ENCODE peak calls at places on chromosomes 1 and 21, in five cellular contexts. R is stomach, N is H9, G is uterus, M is ovary. D is an unnamed sample.

GRCh38 chr1:119554188-119554587 is 47.2 kb downstream of the HSD3B1 start:
- DNase-seq in R (peak; percentile 59), N (no peak), G (no peak), M (peak; percentile 55), D (peak; percentile 30)

GRCh38 chr1:9149837-9150581 is 21.1 kb upstream of the GPR157 start:
- DNase-seq in R (no peak), N (no peak), G (no peak), M (no peak), D (no peak)

GRCh38 chr1:196873385-196873784 is 14.5 kb upstream of the CFHR4 start:
- DNase-seq in R (no peak), N (no peak), G (no peak), M (no peak), D (no peak)

GRCh38 chr1:117045644-117046043 is 14.5 kb upstream of the TTF2 start:
- DNase-seq in R (no peak), N (no peak), G (no peak), M (no peak), D (no peak)

GRCh38 chr1:94270801-94271203 is 33.4 kb upstream of the ARHGAP29 start:
- DNase-seq in R (no peak), N (no peak), G (no peak), M (no peak), D (peak; percentile 92)

GRCh38 chr1:164683235-164683634 is 124.3 kb downstream of the PBX1 start:
- DNase-seq in R (no peak), N (no peak), G (no peak), M (no peak), D (peak; percentile 83)

GRCh38 chr1:41481109-41481775 is 3.2 kb downstream of the EDN2 start:
- DNase-seq in R (no peak), N (no peak), G (no peak), M (no peak), D (no peak)

GRCh38 chr1:198623920-198624647 is 14.8 kb upstream of the PTPRC start:
- DNase-seq in R (no peak), N (no peak), G (no peak), M (no peak), D (no peak)

GRCh38 chr21:41665766-41666595 is 100.9 kb downstream of the RIPK4 start:
- DNase-seq in R (no peak), N (no peak), G (no peak), M (no peak), D (no peak)

GRCh38 chr1:164504699-164505098 is 54.3 kb upstream of the PBX1 start:
- DNase-seq in R (no peak), N (no peak), G (no peak), M (no peak), D (peak; percentile 13)

GRCh38 chr21:42515708-42516502 is 2.3 kb downstream of the SLC37A1 start:
- DNase-seq in R (no peak), N (no peak), G (no peak), M (no peak), D (no peak)

GRCh38 chr21:28975401-28975800 is 17.3 kb downstream of the LTN1 start:
- DNase-seq in R (no peak), N (no peak), G (no peak), M (no peak), D (no peak)

GRCh38 chr21:45818904-45819285 is 162.7 kb upstream of the COL6A1 start:
- DNase-seq in R (no peak), N (no peak), G (no peak), M (no peak), D (no peak)

GRCh38 chr21:34526618-34527290 is 14.7 kb upstream of the KCNE1 start:
- DNase-seq in R (peak; percentile 77), N (peak; percentile 64), G (peak; percentile 77), M (peak; percentile 49), D (peak; percentile 99)

GRCh38 chr1:228141082-228141870 is 1.2 kb downstream of the GUK1 start:
- DNase-seq in R (peak; percentile 78), N (peak; percentile 22), G (peak; percentile 51), M (no peak), D (no peak)

GRCh38 chr1:239563680-239564079 is 177.3 kb downstream of the CHRM3 start:
- DNase-seq in R (no peak), N (no peak), G (no peak), M (no peak), D (no peak)

GRCh38 chr1:110504221-110504620 is 14.8 kb downstream of the KCNA10 start:
- DNase-seq in R (no peak), N (no peak), G (no peak), M (no peak), D (no peak)

GRCh38 chr1:72037745-72038343 is 244.5 kb downstream of the NEGR1 start:
- DNase-seq in R (peak; percentile 47), N (no peak), G (no peak), M (no peak), D (peak; percentile 8)

GRCh38 chr1:153962088-153963029 is 978 bp downstream of the SLC39A1 start:
- DNase-seq in R (peak; percentile 63), N (no peak), G (peak; percentile 49), M (no peak), D (no peak)

GRCh38 chr1:148354909-148355308 is 128.2 kb downstream of the PPIAL4G start:
- DNase-seq in R (no peak), N (no peak), G (no peak), M (no peak), D (no peak)

GRCh38 chr1:81689531-81689941 is 111.2 kb upstream of the ADGRL2 start:
- DNase-seq in R (no peak), N (no peak), G (no peak), M (no peak), D (no peak)

GRCh38 chr1:91884459-91885290 is 1.3 kb downstream of the TGFBR3 start:
- DNase-seq in R (peak; percentile 27), N (peak; percentile 45), G (no peak), M (no peak), D (peak; percentile 37)

GRCh38 chr1:119080586-119080985 is 59.9 kb downstream of the WARS2 start:
- DNase-seq in R (no peak), N (peak; percentile 40), G (peak; percentile 20), M (peak; percentile 46), D (peak; percentile 62)

GRCh38 chr1:32989160-32989894 is 24.7 kb upstream of the RNF19B start:
- DNase-seq in R (peak; percentile 71), N (no peak), G (peak; percentile 82), M (peak; percentile 71), D (peak; percentile 95)

GRCh38 chr1:27605796-27606707 is 2.1 kb upstream of the AHDC1 start:
- DNase-seq in R (peak; percentile 51), N (peak; percentile 81), G (peak; percentile 66), M (peak; percentile 72), D (no peak)

GRCh38 chr1:243559575-243560172 is 290.4 kb downstream of the AKT3 start:
- DNase-seq in R (no peak), N (no peak), G (no peak), M (no peak), D (peak; percentile 10)

GRCh38 chr1:54240741-54241335 is 40.9 kb downstream of the MRPL37 start:
- DNase-seq in R (no peak), N (no peak), G (no peak), M (no peak), D (no peak)
- H3K4me1 ChIP-seq in R (peaks cover 12% of the 10 kb centered on the region), N (no peaks in the 10 kb centered on the region), G (no peaks in the 10 kb centered on the region), M (no peaks in the 10 kb centered on the region), D (no peaks in the 10 kb centered on the region)

GRCh38 chr1:24642481-24643361 is at the start of gene SRRM1:
- DNase-seq in R (peak; percentile 99), N (peak; percentile 100), G (peak; percentile 100), M (peak; percentile 98), D (peak; percentile 99)
- TF ChIP-seq CTCF in R (no peak), N (no peak), G (no peak), M (peak; percentile 14), D (peak; percentile 23)

GRCh38 chr1:210687582-210688279 is 359.0 kb downstream of the HHAT start:
- DNase-seq in R (no peak), N (no peak), G (no peak), M (no peak), D (no peak)

GRCh38 chr1:210689741-210690635 is 361.3 kb downstream of the HHAT start:
- DNase-seq in R (no peak), N (no peak), G (no peak), M (no peak), D (no peak)

GRCh38 chr1:210688482-210689233 is 360.0 kb downstream of the HHAT start:
- DNase-seq in R (no peak), N (no peak), G (no peak), M (no peak), D (no peak)

GRCh38 chr1:210692796-210693195 is 364.1 kb downstream of the HHAT start:
- DNase-seq in R (no peak), N (no peak), G (no peak), M (no peak), D (no peak)

DNA sequence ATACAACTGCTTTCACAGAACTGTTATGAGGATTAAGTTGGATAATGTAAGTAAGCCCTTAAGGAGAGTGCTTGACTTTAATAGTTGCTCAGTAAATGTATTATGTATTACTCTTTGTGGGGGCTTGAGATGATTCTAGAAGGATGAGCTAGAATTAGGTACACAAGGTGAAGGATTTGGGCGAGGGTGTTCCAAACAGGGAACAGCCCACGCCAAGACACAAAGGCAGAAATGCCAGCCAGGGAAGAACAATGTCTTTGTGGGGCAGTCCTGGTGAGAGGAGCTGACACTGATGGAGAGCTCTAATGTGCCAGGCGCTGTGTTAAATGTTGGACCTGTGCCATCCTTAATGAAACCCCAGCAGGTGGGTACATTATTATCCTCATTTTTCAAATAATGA is 362.3 kb downstream of the HHAT start:
- DNase-seq in R (no peak), N (no peak), G (no peak), M (no peak), D (no peak)
- H3K4me1 ChIP-seq in R (no peaks in the 10 kb centered on the region), N (no peaks in the 10 kb centered on the region), G (no peaks in the 10 kb centered on the region), M (no peaks in the 10 kb centered on the region), D (no peaks in the 10 kb centered on the region)

GRCh38 chr1:172401907-172402306 is 18.6 kb upstream of the C1orf105 start:
- DNase-seq in R (no peak), N (peak; percentile 57), G (no peak), M (no peak), D (no peak)
- TF ChIP-seq CTCF in R (no peak), N (peak; percentile 74), G (no peak), M (no peak), D (peak; percentile 40)

GRCh38 chr1:22526098-22526497 is 37.2 kb upstream of the EPHA8 start:
- DNase-seq in R (no peak), N (no peak), G (no peak), M (no peak), D (no peak)

GRCh38 chr1:22526677-22527076 is 36.6 kb upstream of the EPHA8 start:
- DNase-seq in R (no peak), N (no peak), G (no peak), M (no peak), D (no peak)

GRCh38 chr1:22525646-22526045 is 37.6 kb upstream of the EPHA8 start:
- DNase-seq in R (no peak), N (no peak), G (no peak), M (no peak), D (no peak)

GRCh38 chr1:22524481-22524880 is 38.8 kb upstream of the EPHA8 start:
- DNase-seq in R (no peak), N (no peak), G (no peak), M (no peak), D (no peak)

DNA sequence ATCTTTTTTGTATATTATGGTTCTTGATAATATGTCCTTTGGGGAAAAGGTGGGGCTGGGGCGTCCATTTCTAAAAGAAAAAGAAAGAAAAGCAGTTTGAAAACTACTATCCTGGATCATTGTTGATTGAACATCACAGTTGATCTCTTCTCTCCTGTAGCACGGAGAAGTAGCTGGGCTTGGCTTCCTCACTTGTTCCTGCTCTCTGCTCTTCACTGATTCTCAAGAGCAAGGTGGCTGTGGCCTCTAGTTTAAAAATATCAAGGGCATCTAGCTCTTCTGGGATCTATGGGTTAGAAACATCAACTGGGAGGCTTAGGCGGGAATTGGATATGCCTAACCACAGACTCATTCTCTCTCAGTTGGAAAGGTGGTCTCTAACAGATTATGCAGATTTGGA is 38.1 kb upstream of the EPHA8 start:
- DNase-seq in R (no peak), N (no peak), G (no peak), M (no peak), D (no peak)
- H3K4me1 ChIP-seq in R (peaks cover 2% of the 10 kb centered on the region), N (no peaks in the 10 kb centered on the region), G (peaks cover 8% of the 10 kb centered on the region), M (no peaks in the 10 kb centered on the region), D (no peaks in the 10 kb centered on the region)

D was measured in foreskin keratinocyte.